ENCODE peak calls at places on chromosomes 1 and 21, in nine cellular contexts. T, V, J, K, L, O, Y, S and Z are unnamed samples.

GRCh38 chr1:15014521-15014920 is 139.0 kb upstream of the TMEM51 start:
- DNase-seq in T (no peak), V (no peak), J (no peak), K (no peak), L (no peak), O (no peak), Y (no peak), S (no peak), Z (no peak)

GRCh38 chr1:109877320-109877771 is 33.3 kb upstream of the CSF1 start:
- DNase-seq in T (no peak), V (peak; percentile 87), J (peak; percentile 80), K (peak; percentile 97), L (peak; percentile 74), O (no peak), Y (no peak), S (peak; percentile 44), Z (no peak)

GRCh38 chr1:197485790-197486189 is 217.7 kb downstream of the CRB1 start:
- DNase-seq in T (no peak), V (no peak), J (no peak), K (no peak), L (no peak), O (no peak), Y (peak; percentile 14), S (peak; percentile 45), Z (no peak)

GRCh38 chr21:22399717-22400520 is 1401.7 kb downstream of the NCAM2 start:
- DNase-seq in T (no peak), V (no peak), J (no peak), K (no peak), L (no peak), O (no peak), Y (no peak), S (no peak), Z (no peak)

GRCh38 chr1:5850503-5850902 is 141.7 kb downstream of the NPHP4 start:
- DNase-seq in T (no peak), V (no peak), J (no peak), K (no peak), L (no peak), O (no peak), Y (no peak), S (no peak), Z (no peak)

GRCh38 chr1:37034301-37035013 is at the start of gene GRIK3:
- DNase-seq in T (no peak), V (no peak), J (no peak), K (peak; percentile 23), L (no peak), O (no peak), Y (no peak), S (no peak), Z (no peak)

GRCh38 chr21:36551731-36552457 is 72.0 kb upstream of the CLDN14 start:
- DNase-seq in T (no peak), V (no peak), J (no peak), K (peak; percentile 95), L (no peak), O (no peak), Y (no peak), S (no peak), Z (no peak)

GRCh38 chr1:38587734-38588133 is 271.8 kb downstream of the RRAGC start:
- DNase-seq in T (no peak), V (no peak), J (no peak), K (no peak), L (peak; percentile 53), O (no peak), Y (no peak), S (no peak), Z (no peak)